ENCODE peak calls at places on chromosome 10, in four cellular contexts. D is K562, B is HepG2, S is GM12878. W is an unnamed sample.

GRCh38 chr10:110609592-110609991 is 34.5 kb upstream of the RBM20 start:
- DNase-seq in D (no peak), B (no peak), S (no peak), W (no peak)

GRCh38 chr10:100656479-100656878 is 88.9 kb upstream of the PAX2 start:
- DNase-seq in D (peak; percentile 82), B (no peak), S (no peak), W (peak; percentile 89)

GRCh38 chr10:77187376-77187999 is 450.1 kb downstream of the KCNMA1 start:
- DNase-seq in D (no peak), B (no peak), S (no peak), W (no peak)

GRCh38 chr10:87505366-87506113 is 847 bp downstream of the MINPP1 start:
- DNase-seq in D (peak; percentile 51), B (peak; percentile 60), S (no peak), W (peak; percentile 73)

GRCh38 chr10:63758080-63758479 is 236.9 kb downstream of the REEP3 start:
- DNase-seq in D (no peak), B (no peak), S (no peak), W (no peak)

GRCh38 chr10:50498465-50498864 is 125.3 kb downstream of the SGMS1 start:
- DNase-seq in D (no peak), B (no peak), S (no peak), W (no peak)

GRCh38 chr10:79905322-79906314 is 43.3 kb downstream of the SFTPD start:
- DNase-seq in D (no peak), B (no peak), S (no peak), W (no peak)

GRCh38 chr10:132329565-132330485 is 2.2 kb upstream of the LRRC27 start:
- DNase-seq in D (no peak), B (no peak), S (no peak), W (no peak)

GRCh38 chr10:69348824-69349541 is 67.7 kb downstream of the TACR2 start:
- DNase-seq in D (no peak), B (no peak), S (no peak), W (no peak)

GRCh38 chr10:22681783-22682183 is 32.6 kb downstream of the PIP4K2A start:
- DNase-seq in D (no peak), B (peak; percentile 85), S (no peak), W (no peak)

GRCh38 chr10:47339759-47340612 is 8.2 kb upstream of the RBP3 start:
- DNase-seq in D (no peak), B (no peak), S (no peak), W (no peak)

GRCh38 chr10:31620236-31621151 is 301.5 kb downstream of the ZEB1 start:
- DNase-seq in D (peak; percentile 42), B (no peak), S (no peak), W (peak; percentile 18)

DNA sequence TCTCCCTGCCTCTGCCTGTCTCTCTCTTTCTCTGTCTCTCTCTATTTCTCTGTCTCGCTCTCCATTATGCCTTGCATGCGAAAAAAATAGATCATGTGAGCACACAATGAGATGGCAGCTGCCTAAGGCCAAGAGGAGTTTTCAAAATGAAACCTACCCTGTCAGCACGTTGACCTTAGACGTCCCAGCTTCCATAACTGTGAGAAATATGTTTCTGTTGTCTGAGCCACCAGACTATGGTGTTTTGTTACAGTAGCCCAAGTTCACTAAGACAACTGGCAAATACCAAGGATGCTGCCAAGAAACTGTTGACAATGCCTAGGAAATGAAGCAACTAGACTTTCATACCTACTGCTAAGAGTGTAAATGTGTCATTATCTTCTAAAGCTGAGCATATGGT is 70.6 kb upstream of the PLXDC2 start:
- DNase-seq in D (no peak), B (no peak), S (no peak), W (no peak)
- TF ChIP-seq SP1 in D (no peak), B (no peak), S (no peak), W (no peak)

GRCh38 chr10:91838199-91838598 is 40.0 kb downstream of the TNKS2 start:
- DNase-seq in D (peak; percentile 9), B (no peak), S (no peak), W (no peak)
- TF ChIP-seq FOXM1 in D (peak; percentile 57), B (no peak), S (no peak), W (no peak)

DNA sequence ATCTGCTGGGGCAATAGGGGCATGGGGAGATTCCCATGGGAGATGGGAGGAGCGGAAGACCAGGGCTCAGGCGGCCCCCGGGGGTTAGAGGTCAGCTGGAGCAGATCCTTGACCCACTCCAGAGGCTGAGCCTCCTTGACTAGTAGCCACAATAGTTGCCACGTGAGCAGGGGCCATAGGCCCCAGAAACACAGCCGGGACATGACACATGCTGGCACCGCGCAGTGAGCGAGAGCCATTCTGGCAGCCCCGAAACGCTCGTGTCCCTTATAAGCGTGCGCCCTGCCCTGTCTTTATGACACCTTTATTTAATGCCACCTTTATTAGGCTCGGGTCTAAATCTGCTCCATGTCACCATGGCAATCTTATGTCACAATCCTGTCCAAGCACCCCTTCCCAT is 11.0 kb upstream of the ACBD5 start:
- DNase-seq in D (no peak), B (no peak), S (no peak), W (no peak)
- TF ChIP-seq BHLHE40 in D (no peak), B (no peak), S (no peak), W (no peak)

GRCh38 chr10:90051474-90051873 is 350.1 kb downstream of the KIF20B start:
- DNase-seq in D (no peak), B (no peak), S (peak; percentile 49), W (no peak)

GRCh38 chr10:90042075-90042474 is 340.7 kb downstream of the KIF20B start:
- DNase-seq in D (no peak), B (no peak), S (no peak), W (no peak)

GRCh38 chr10:90051053-90051452 is 349.7 kb downstream of the KIF20B start:
- DNase-seq in D (no peak), B (no peak), S (no peak), W (no peak)

GRCh38 chr10:90041585-90041984 is 340.2 kb downstream of the KIF20B start:
- DNase-seq in D (no peak), B (no peak), S (no peak), W (no peak)

DNA sequence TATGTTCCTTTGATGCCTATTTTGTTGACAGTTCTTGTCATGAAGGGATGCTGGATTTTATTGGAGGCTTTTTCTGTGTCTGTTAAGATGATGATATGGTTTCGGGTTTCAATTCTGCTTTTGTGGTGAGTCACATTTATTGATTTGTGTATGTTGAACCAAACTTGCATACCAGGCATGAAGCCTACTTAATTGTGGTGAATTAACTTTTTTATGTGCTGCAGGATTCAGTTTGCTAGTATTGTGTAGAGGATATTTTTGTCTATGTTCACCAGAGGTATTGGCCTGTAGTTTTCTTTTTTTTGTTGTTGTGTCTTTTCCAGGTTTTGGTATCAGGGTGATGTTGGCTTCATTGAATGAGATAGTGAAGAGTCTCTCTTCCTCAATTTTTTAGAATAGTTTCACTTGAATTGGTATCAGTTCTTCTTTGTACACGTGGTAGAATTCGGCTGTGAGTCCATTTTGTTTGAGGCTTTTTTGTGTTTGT is 345.9 kb downstream of the KIF20B start:
- DNase-seq in D (no peak), B (no peak), S (peak; percentile 90), W (no peak)
- TF ChIP-seq SP1 in D (no peak), B (no peak), S (no peak), W (no peak)

GRCh38 chr10:15719899-15720634 is at the start of gene ITGA8:
- DNase-seq in D (no peak), B (no peak), S (no peak), W (peak; percentile 67)
- TF ChIP-seq FOXM1 in D (no peak), B (no peak), S (no peak), W (no peak)

DNA sequence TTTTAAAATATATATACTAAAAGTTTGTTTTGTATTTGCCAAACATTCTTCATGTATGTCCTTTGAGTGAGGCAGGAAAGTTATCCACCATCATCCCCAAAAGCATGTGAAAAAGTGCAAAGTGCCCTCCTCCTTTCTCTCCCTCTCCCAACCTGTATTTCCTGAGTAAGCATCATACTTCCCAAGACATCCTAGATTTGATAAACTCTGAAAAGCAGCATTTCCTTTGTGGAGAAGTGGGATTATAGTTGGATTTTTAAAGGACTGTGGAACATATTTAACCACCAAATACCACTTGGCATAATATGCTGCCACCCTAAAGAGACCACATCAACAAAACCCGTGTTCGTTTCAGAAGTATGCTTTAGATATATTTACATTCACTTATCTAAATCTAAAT is 36.9 kb downstream of the NET1 start:
- DNase-seq in D (no peak), B (no peak), S (no peak), W (no peak)
- TF ChIP-seq BHLHE40 in D (no peak), B (no peak), S (no peak), W (no peak)

GRCh38 chr10:91409069-91409868 is 875 bp upstream of the HECTD2 start:
- DNase-seq in D (peak; percentile 31), B (peak; percentile 53), S (no peak), W (peak; percentile 54)
- TF ChIP-seq SP1 in D (peak; percentile 42), B (no peak), S (no peak), W (no peak)

GRCh38 chr10:15112657-15113056 is 15.5 kb downstream of the RPP38 start:
- DNase-seq in D (no peak), B (no peak), S (no peak), W (no peak)

GRCh38 chr10:15118615-15119014 is 21.5 kb downstream of the RPP38 start:
- DNase-seq in D (no peak), B (no peak), S (peak; percentile 24), W (no peak)

GRCh38 chr10:15116225-15116624 is 19.1 kb downstream of the RPP38 start:
- DNase-seq in D (no peak), B (no peak), S (no peak), W (no peak)

DNA sequence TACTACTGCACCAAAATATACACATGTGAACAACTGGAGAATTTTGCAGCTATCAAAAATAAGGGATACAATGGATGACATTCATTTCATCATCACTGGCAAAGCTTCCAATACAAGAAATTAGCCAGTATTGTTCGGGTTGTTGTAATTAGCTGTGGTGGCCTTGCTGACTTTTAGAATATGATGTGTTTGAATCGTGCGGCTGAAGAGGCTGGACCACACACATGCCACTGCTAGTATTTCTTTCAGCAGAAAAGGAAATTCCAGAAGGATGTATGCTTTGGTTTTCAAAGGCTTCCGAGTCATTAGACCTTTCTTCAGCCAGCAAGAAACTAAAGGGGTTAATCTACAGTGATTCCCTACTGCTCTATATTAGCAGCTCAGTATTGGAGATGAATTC is 16.6 kb downstream of the RPP38 start:
- DNase-seq in D (no peak), B (no peak), S (no peak), W (no peak)
- TF ChIP-seq FOXM1 in D (no peak), B (no peak), S (no peak), W (no peak)

GRCh38 chr10:67695555-67695954 is 440 bp downstream of the CTNNA3 start:
- DNase-seq in D (no peak), B (no peak), S (no peak), W (no peak)

GRCh38 chr10:67696029-67696428 is at the start of gene CTNNA3:
- DNase-seq in D (no peak), B (no peak), S (no peak), W (no peak)

DNA sequence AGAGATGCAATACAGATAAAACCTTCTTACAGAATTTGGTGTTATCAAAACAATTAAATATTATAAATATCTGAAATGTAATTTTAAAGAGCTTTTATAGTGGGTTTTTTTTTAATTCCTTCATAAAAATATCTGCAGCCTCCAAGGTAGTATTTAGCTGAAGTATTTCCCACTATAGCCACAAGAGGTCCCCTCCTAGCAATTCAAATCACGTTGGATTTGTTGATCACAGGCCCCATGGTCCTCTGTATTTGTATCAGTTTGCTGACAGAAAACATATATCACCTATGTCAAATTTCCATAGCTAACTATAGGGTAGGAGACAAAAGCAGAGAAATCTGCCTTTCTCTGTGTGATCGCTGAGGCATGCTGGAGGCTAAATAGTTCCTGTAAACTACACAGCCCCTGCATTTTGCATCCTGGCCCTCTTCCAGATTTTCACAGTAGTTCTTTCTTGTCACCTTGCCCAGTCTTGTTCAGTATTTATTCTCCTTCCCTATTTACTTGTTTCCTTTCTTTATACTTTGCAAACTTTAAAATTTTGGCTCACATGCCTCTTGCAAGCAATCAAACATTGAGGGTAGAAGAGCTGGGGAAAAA is 1.8 kb upstream of the CTNNA3 start:
- DNase-seq in D (peak; percentile 22), B (peak; percentile 37), S (no peak), W (peak; percentile 35)
- TF ChIP-seq BHLHE40 in D (no peak), B (no peak), S (no peak), W (no peak)